ENCODE peak calls at places on chromosomes 3 and 15, in seven cellular contexts. M is AG09309, J is kidney epithelial cell, B is RWPE2, N is A549, I is suprapubic skin, Z is astrocyte of the spinal cord. E is an unnamed sample.

GRCh38 chr3:142844339-142844977 is 44.4 kb downstream of the PCOLCE2 start:
- DNase-seq in M (peak), J (no peak), B (no peak), N (peak), I (no peak), Z (peak), E (no peak)

GRCh38 chr3:51391566-51392300 is 648 bp downstream of the RBM15B start:
- DNase-seq in M (no peak), J (no peak), B (no peak), N (no peak), I (no peak), Z (peak), E (no peak)

GRCh38 chr15:74423443-74424257 is 10.1 kb downstream of the SEMA7A start:
- DNase-seq in M (no peak), J (no peak), B (no peak), N (no peak), I (no peak), Z (no peak), E (no peak)

GRCh38 chr3:65334045-65334665 is 646.4 kb upstream of the ADAMTS9 start:
- DNase-seq in M (no peak), J (no peak), B (no peak), N (no peak), I (no peak), Z (no peak), E (no peak)

GRCh38 chr3:108389361-108389760 is 93.0 kb downstream of the HHLA2 start:
- DNase-seq in M (no peak), J (no peak), B (no peak), N (no peak), I (no peak), Z (no peak), E (no peak)

GRCh38 chr3:154314152-154314551 is 10.1 kb downstream of the DHX36 start:
- DNase-seq in M (no peak), J (no peak), B (no peak), N (no peak), I (no peak), Z (no peak), E (no peak)

GRCh38 chr3:191352014-191352413 is 21.7 kb upstream of the UTS2B start:
- DNase-seq in M (no peak), J (no peak), B (no peak), N (no peak), I (no peak), Z (no peak), E (no peak)

GRCh38 chr3:108006077-108006675 is 84.7 kb downstream of the CD47 start:
- DNase-seq in M (no peak), J (no peak), B (peak), N (no peak), I (no peak), Z (no peak), E (no peak)

GRCh38 chr3:63746211-63746610 is 72.9 kb upstream of the C3orf49 start:
- DNase-seq in M (no peak), J (no peak), B (no peak), N (no peak), I (no peak), Z (no peak), E (no peak)

GRCh38 chr3:119856695-119857094 is 74.8 kb downstream of the NR1I2 start:
- DNase-seq in M (no peak), J (no peak), B (no peak), N (no peak), I (no peak), Z (peak), E (no peak)

GRCh38 chr3:180282386-180282785 is 245.6 kb upstream of the PEX5L start:
- DNase-seq in M (no peak), J (no peak), B (no peak), N (no peak), I (no peak), Z (no peak), E (no peak)

GRCh38 chr3:146747928-146748327 is 142.8 kb upstream of the PLSCR5 start:
- DNase-seq in M (peak), J (no peak), B (no peak), N (no peak), I (no peak), Z (peak), E (peak)

GRCh38 chr15:57253082-57253481 is 123.2 kb upstream of the CGNL1 start:
- DNase-seq in M (no peak), J (no peak), B (no peak), N (no peak), I (no peak), Z (no peak), E (no peak)

GRCh38 chr15:42158941-42159340 is 2.5 kb upstream of the PLA2G4F start:
- DNase-seq in M (no peak), J (no peak), B (peak), N (no peak), I (peak), Z (no peak), E (no peak)

GRCh38 chr3:150346956-150347863 is 60.9 kb upstream of the TSC22D2 start:
- DNase-seq in M (no peak), J (no peak), B (no peak), N (no peak), I (no peak), Z (peak), E (peak)

GRCh38 chr15:58506787-58507671 is 75.2 kb downstream of the LIPC start:
- DNase-seq in M (no peak), J (no peak), B (no peak), N (no peak), I (no peak), Z (no peak), E (no peak)

GRCh38 chr3:157091096-157091833 is 68.7 kb downstream of the CCNL1 start:
- DNase-seq in M (no peak), J (no peak), B (no peak), N (no peak), I (no peak), Z (no peak), E (no peak)

GRCh38 chr3:123871946-123872345 is 12.2 kb downstream of the MYLK start:
- DNase-seq in M (no peak), J (peak), B (no peak), N (no peak), I (no peak), Z (peak), E (no peak)

GRCh38 chr3:192913540-192913939 is 4.1 kb downstream of the MB21D2 start:
- DNase-seq in M (no peak), J (no peak), B (no peak), N (no peak), I (no peak), Z (no peak), E (no peak)

GRCh38 chr15:81914734-81915234 is 131.0 kb downstream of the MEX3B start:
- DNase-seq in M (no peak), J (no peak), B (no peak), N (no peak), I (no peak), Z (no peak), E (no peak)

GRCh38 chr3:49484471-49484870 is 14.4 kb downstream of the DAG1 start:
- DNase-seq in M (no peak), J (no peak), B (no peak), N (no peak), I (no peak), Z (no peak), E (no peak)

GRCh38 chr3:85939026-85939616 is 980.3 kb downstream of the CADM2 start:
- DNase-seq in M (no peak), J (no peak), B (no peak), N (no peak), I (no peak), Z (peak), E (no peak)

GRCh38 chr3:193911784-193912183 is 224.2 kb upstream of the HES1 start:
- DNase-seq in M (no peak), J (no peak), B (no peak), N (no peak), I (no peak), Z (no peak), E (no peak)

GRCh38 chr3:94171954-94172353 is 109.1 kb downstream of the NSUN3 start:
- DNase-seq in M (no peak), J (no peak), B (no peak), N (no peak), I (no peak), Z (no peak), E (no peak)

GRCh38 chr15:29765898-29766537 is 56.2 kb downstream of the TJP1 start:
- DNase-seq in M (no peak), J (no peak), B (no peak), N (no peak), I (no peak), Z (peak), E (no peak)

GRCh38 chr3:39294446-39295183 is 14.8 kb upstream of the CX3CR1 start:
- DNase-seq in M (no peak), J (no peak), B (no peak), N (no peak), I (no peak), Z (peak), E (no peak)

GRCh38 chr15:74461847-74462511 is 1.0 kb upstream of the UBL7 start:
- DNase-seq in M (no peak), J (no peak), B (no peak), N (no peak), I (no peak), Z (no peak), E (no peak)

GRCh38 chr3:64368163-64369025 is 143.1 kb upstream of the PRICKLE2 start:
- DNase-seq in M (no peak), J (no peak), B (no peak), N (no peak), I (no peak), Z (no peak), E (no peak)

GRCh38 chr3:124696011-124696410 is 34.2 kb upstream of the UMPS start:
- DNase-seq in M (no peak), J (no peak), B (no peak), N (no peak), I (no peak), Z (no peak), E (no peak)

GRCh38 chr3:144189044-144189443 is 217.4 kb downstream of the DIPK2A start:
- DNase-seq in M (no peak), J (no peak), B (no peak), N (no peak), I (no peak), Z (peak), E (no peak)

GRCh38 chr3:4270726-4271125 is 32.4 kb upstream of the SETMAR start:
- DNase-seq in M (no peak), J (no peak), B (no peak), N (no peak), I (no peak), Z (no peak), E (no peak)

GRCh38 chr3:42055291-42055690 is 35.9 kb upstream of the TRAK1 start:
- DNase-seq in M (peak), J (no peak), B (no peak), N (no peak), I (no peak), Z (no peak), E (no peak)

GRCh38 chr15:62758126-62758951 is 284.2 kb upstream of the TPM1 start:
- DNase-seq in M (peak), J (peak), B (peak), N (peak), I (no peak), Z (peak), E (no peak)

GRCh38 chr3:190303887-190304286 is 18.4 kb downstream of the CLDN1 start:
- DNase-seq in M (no peak), J (no peak), B (no peak), N (no peak), I (no peak), Z (no peak), E (no peak)

GRCh38 chr3:176798680-176799079 is 398.6 kb downstream of the TBL1XR1 start:
- DNase-seq in M (no peak), J (no peak), B (no peak), N (no peak), I (no peak), Z (no peak), E (no peak)

GRCh38 chr3:58383476-58383875 is 50.2 kb downstream of the PDHB start:
- DNase-seq in M (no peak), J (peak), B (no peak), N (no peak), I (no peak), Z (peak), E (no peak)

DNA sequence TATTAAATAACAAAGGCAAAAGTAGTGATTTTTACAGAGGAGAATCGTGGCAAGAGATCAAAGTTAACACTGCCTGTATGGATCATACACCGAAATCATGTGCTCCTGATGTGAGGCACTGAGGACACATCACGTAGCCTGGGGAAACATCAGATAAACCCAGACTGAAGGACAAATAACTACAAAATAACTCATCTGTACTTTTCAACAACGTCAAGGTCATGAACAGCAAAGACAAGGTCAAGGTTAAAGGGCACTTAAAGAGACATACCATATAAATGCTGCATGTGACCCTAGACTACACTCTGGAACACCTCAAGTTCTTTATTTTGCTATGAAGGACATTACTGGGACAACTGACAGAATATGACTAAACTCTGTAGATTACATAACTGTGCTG is 48.2 kb downstream of the CHSY1 start:
- DNase-seq in M (no peak), J (no peak), B (no peak), N (no peak), I (no peak), Z (no peak), E (no peak)
- H3K4me3 ChIP-seq in M (no peak), J (no peak), B (no peak), N (no peak), I (no peak), Z (no peak), E (no peak)

DNA sequence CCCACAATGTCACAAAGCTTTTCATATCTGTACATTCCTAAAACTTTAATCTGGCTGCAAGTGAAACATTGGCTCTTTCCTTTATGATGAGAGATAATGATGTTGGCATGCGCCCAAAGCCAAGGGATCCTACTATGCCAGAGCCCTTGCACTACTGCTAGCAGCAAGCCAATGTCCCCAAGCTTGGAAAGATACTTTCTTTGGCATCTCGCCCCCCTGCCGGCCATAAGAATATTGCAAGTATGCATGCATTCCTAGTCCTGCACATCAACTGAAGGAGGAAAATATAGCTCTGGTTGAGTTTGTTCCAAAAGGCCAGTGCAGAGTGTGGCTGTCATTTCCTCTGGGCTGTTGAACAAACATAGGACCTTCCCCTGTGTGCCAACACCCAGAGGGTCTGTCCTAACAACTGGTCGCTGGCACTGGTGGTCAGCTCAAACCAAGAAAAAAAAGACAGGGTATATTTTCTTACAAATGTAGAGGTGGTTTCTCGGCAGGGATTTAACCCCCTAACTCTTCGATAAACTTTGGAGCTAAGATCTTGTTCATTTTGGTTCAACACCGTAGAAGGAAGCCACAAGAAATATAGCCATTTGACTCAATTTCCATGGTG is 120.9 kb upstream of the ZBED2 start:
- DNase-seq in M (no peak), J (no peak), B (no peak), N (peak), I (no peak), Z (peak), E (no peak)
- TF ChIP-seq CTCF in M (peak), J (peak), B (peak), N (peak), I (peak), Z (peak), E (peak)

DNA sequence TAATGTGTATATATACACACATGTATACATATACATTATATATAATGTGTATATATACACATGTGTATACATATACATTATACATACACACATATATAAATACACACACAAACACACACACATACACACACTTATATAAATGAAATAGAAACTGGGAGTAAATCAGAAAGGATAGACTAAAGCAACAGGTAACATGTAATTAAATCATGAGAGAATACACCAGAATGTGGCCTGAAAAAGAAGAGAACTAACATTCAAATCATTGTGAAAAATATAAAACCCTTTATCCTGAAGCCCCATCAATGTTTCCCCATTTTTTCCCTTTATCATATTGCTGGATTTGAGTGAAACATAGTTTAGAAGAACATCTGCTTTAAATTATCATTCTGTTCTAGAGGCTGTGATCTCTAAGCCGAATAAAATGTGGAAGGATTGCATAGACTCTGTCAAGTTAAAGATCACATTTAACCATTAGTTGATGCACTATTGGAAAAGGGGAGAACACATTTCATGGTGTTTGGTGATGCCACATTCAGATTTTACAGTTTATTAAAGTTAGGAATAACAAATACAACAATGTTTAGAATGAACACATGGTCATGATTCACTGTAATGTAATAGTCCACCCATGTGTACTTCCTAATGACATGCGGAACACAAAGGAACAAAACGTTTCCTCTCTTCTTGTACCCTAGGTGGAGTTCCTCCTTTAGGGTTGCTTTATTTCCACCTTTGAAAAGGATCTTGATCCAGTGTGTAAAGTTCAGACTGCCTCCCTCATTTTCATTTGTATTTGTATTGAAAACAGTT is 12.5 kb upstream of the THRB start:
- DNase-seq in M (no peak), J (no peak), B (no peak), N (no peak), I (no peak), Z (no peak), E (peak)
- H3K4me3 ChIP-seq in M (no peak), J (no peak), B (no peak), N (no peak), I (no peak), Z (no peak), E (no peak)

GRCh38 chr15:80834906-80835305 is 55.7 kb downstream of the CEMIP start:
- DNase-seq in M (no peak), J (no peak), B (no peak), N (no peak), I (no peak), Z (no peak), E (no peak)
- TF ChIP-seq CTCF in M (no peak), J (no peak), B (no peak), N (no peak), I (no peak), Z (no peak), E (no peak)

GRCh38 chr3:126197343-126197742 is 17.0 kb upstream of the ALDH1L1 start:
- DNase-seq in M (no peak), J (no peak), B (no peak), N (no peak), I (no peak), Z (no peak), E (no peak)
- H3K4me3 ChIP-seq in M (no peak), J (no peak), B (no peak), N (no peak), I (no peak), Z (no peak), E (no peak)

GRCh38 chr15:25438601-25439455 is at the start of gene UBE3A:
- DNase-seq in M (peak), J (peak), B (peak), N (peak), I (peak), Z (peak), E (peak)
- TF ChIP-seq CTCF in M (peak), J (peak), B (peak), N (no peak), I (no peak), Z (peak), E (peak)

GRCh38 chr3:73637042-73637441 is 12.3 kb upstream of the PDZRN3 start:
- DNase-seq in M (no peak), J (no peak), B (no peak), N (no peak), I (no peak), Z (no peak), E (no peak)

GRCh38 chr3:73633916-73634344 is 9.2 kb upstream of the PDZRN3 start:
- DNase-seq in M (no peak), J (no peak), B (no peak), N (no peak), I (no peak), Z (no peak), E (no peak)

GRCh38 chr3:73635254-73635653 is 10.5 kb upstream of the PDZRN3 start:
- DNase-seq in M (no peak), J (no peak), B (no peak), N (no peak), I (no peak), Z (no peak), E (no peak)
- H3K4me3 ChIP-seq in M (no peak), J (no peak), B (no peak), N (no peak), I (no peak), Z (no peak), E (no peak)

GRCh38 chr15:78265137-78265460 is 737 bp downstream of the DNAJA4 start:
- DNase-seq in M (no peak), J (no peak), B (no peak), N (no peak), I (no peak), Z (no peak), E (no peak)
- TF ChIP-seq CTCF in M (no peak), J (no peak), B (no peak), N (no peak), I (no peak), Z (no peak), E (no peak)

GRCh38 chr3:127732879-127733350 is 60.2 kb downstream of the ABTB1 start:
- DNase-seq in M (no peak), J (no peak), B (no peak), N (no peak), I (no peak), Z (no peak), E (no peak)

GRCh38 chr3:127735767-127736693 is 63.3 kb downstream of the ABTB1 start:
- DNase-seq in M (peak), J (peak), B (peak), N (peak), I (no peak), Z (peak), E (peak)

GRCh38 chr3:127734181-127734720 is 61.5 kb downstream of the ABTB1 start:
- DNase-seq in M (no peak), J (no peak), B (peak), N (no peak), I (no peak), Z (no peak), E (no peak)

GRCh38 chr3:127733781-127734180 is 61.0 kb downstream of the ABTB1 start:
- DNase-seq in M (no peak), J (no peak), B (peak), N (no peak), I (no peak), Z (no peak), E (no peak)

GRCh38 chr3:127734754-127735473 is 62.2 kb downstream of the ABTB1 start:
- DNase-seq in M (peak), J (peak), B (peak), N (no peak), I (no peak), Z (peak), E (peak)
- H3K4me3 ChIP-seq in M (no peak), J (no peak), B (no peak), N (no peak), I (no peak), Z (no peak), E (no peak)